ENCODE peak calls at places on chromosomes 3 and 15, in five cellular contexts. C is C1 segment of cervical spinal cord, T is G401, J is germinal center, R is NCI-H1105 treated with DMSO at 0.1 percent for 48 hours. K is an unnamed sample.

GRCh38 chr15:29613951-29614382 is 208.3 kb downstream of the TJP1 start:
- DNase-seq in C (no peak), T (peak), J (no peak), R (no peak), K (no peak)

GRCh38 chr3:14166877-14167605 is 11.4 kb downstream of the XPC start:
- DNase-seq in C (no peak), T (no peak), J (no peak), R (no peak), K (no peak)

GRCh38 chr15:80596521-80596976 is 98.6 kb upstream of the ABHD17C start:
- DNase-seq in C (no peak), T (peak), J (no peak), R (no peak), K (no peak)

GRCh38 chr15:60982249-60982932 is 246.7 kb downstream of the RORA start:
- DNase-seq in C (no peak), T (no peak), J (no peak), R (no peak), K (no peak)

GRCh38 chr15:64854041-64854440 is 12.3 kb downstream of the PLEKHO2 start:
- DNase-seq in C (no peak), T (no peak), J (no peak), R (no peak), K (no peak)

GRCh38 chr15:76576526-76577279 is 240.1 kb downstream of the ISL2 start:
- DNase-seq in C (no peak), T (no peak), J (no peak), R (no peak), K (no peak)

GRCh38 chr3:89368846-89369245 is 261.4 kb downstream of the EPHA3 start:
- DNase-seq in C (no peak), T (no peak), J (no peak), R (no peak), K (no peak)

GRCh38 chr15:77611767-77612166 is 20.9 kb downstream of the LINGO1 start:
- DNase-seq in C (no peak), T (no peak), J (no peak), R (no peak), K (no peak)

GRCh38 chr3:198079771-198080520 is 119.9 kb downstream of the LMLN start:
- DNase-seq in C (no peak), T (no peak), J (peak), R (no peak), K (no peak)

GRCh38 chr3:119175869-119176756 is 2.7 kb downstream of the UPK1B start:
- DNase-seq in C (no peak), T (no peak), J (no peak), R (no peak), K (no peak)

GRCh38 chr3:192884831-192885356 is 32.8 kb downstream of the MB21D2 start:
- DNase-seq in C (no peak), T (no peak), J (no peak), R (no peak), K (no peak)

GRCh38 chr15:81060470-81060869 is 59.7 kb downstream of the TLNRD1 start:
- DNase-seq in C (no peak), T (no peak), J (no peak), R (no peak), K (no peak)

GRCh38 chr3:2024037-2024436 is 74.6 kb upstream of the CNTN4 start:
- DNase-seq in C (no peak), T (peak), J (no peak), R (peak), K (no peak)

GRCh38 chr3:923161-923910 is 169.5 kb upstream of the CNTN6 start:
- DNase-seq in C (no peak), T (no peak), J (no peak), R (no peak), K (no peak)

GRCh38 chr15:57496594-57496945 is 95.1 kb upstream of the MYZAP start:
- DNase-seq in C (no peak), T (no peak), J (no peak), R (no peak), K (no peak)